ENCODE peak calls at places on chromosomes 16 and 17, in nine cellular contexts. J, W, E, H, O, T, C, D and G are unnamed samples.

GRCh38 chr17:17142556-17142955 is 63.6 kb downstream of the PLD6 start:
- DNase-seq in W (no peak), D (no peak), C (no peak), J (no peak), E (no peak), H (no peak), O (no peak), T (no peak), G (no peak)

GRCh38 chr17:1223662-1224061 is 43.9 kb upstream of the ABR start:
- DNase-seq in H (no peak), J (no peak), O (no peak), W (no peak), C (no peak), E (no peak), D (no peak), T (no peak), G (no peak)

GRCh38 chr17:66451188-66452149 is 149.1 kb downstream of the PRKCA start:
- DNase-seq in C (peak), T (peak), H (no peak), D (no peak), E (no peak), O (no peak), W (no peak), J (no peak), G (no peak)

GRCh38 chr16:27483624-27484023 is 66.1 kb downstream of the GTF3C1 start:
- DNase-seq in W (no peak), J (no peak), T (no peak), H (no peak), D (no peak), O (no peak), E (no peak), C (no peak), G (no peak)

GRCh38 chr17:40315678-40316570 is 6.9 kb downstream of the RARA start:
- DNase-seq in J (no peak), T (peak), W (no peak), H (no peak), O (no peak), D (peak), E (no peak), C (no peak), G (no peak)

GRCh38 chr16:27852681-27853080 is 210.8 kb downstream of the GSG1L start:
- DNase-seq in H (no peak), O (no peak), C (no peak), J (no peak), D (no peak), E (no peak), W (no peak), T (no peak), G (no peak)

GRCh38 chr16:1143761-1144450 is 9.0 kb upstream of the CACNA1H start:
- DNase-seq in W (no peak), H (no peak), O (no peak), T (no peak), J (no peak), E (no peak), D (no peak), C (no peak), G (no peak)

GRCh38 chr16:72769876-72770275 is 278.1 kb downstream of the ZFHX3 start:
- DNase-seq in C (no peak), J (no peak), T (no peak), O (no peak), H (no peak), W (no peak), D (no peak), E (no peak), G (no peak)

GRCh38 chr17:31537558-31537957 is 146.1 kb downstream of the RAB11FIP4 start:
- DNase-seq in C (peak), W (no peak), O (no peak), H (no peak), J (no peak), T (no peak), D (no peak), E (no peak), G (no peak)

GRCh38 chr17:48869821-48870318 is 22.7 kb upstream of the ATP5MC1 start:
- DNase-seq in W (no peak), H (no peak), C (no peak), T (no peak), J (no peak), E (no peak), O (no peak), D (no peak), G (no peak)

GRCh38 chr16:88770459-88771293 is 14.3 kb downstream of the PIEZO1 start:
- DNase-seq in H (no peak), O (no peak), E (peak), W (peak), J (no peak), T (no peak), D (peak), C (peak), G (peak)